ENCODE peak calls at places on chromosomes 11 and 22, in seven cellular contexts. Y is breast epithelium, V is thoracic aorta, O is A549, H is sigmoid colon, N is Peyer's patch, M is cardiac muscle cell. L is an unnamed sample.

GRCh38 chr11:92687724-92688123 is 281.7 kb upstream of the MTNR1B start:
- DNase-seq in N (no peak), H (no peak), M (no peak), O (no peak), V (no peak), Y (no peak), L (no peak)

GRCh38 chr11:107538821-107539220 is 26.7 kb downstream of the ALKBH8 start:
- DNase-seq in H (no peak), N (no peak), V (no peak), Y (no peak), M (no peak), O (no peak), L (no peak)

GRCh38 chr11:45383229-45383628 is 97.1 kb upstream of the SYT13 start:
- DNase-seq in N (no peak), H (no peak), Y (no peak), M (no peak), V (no peak), O (no peak), L (no peak)

GRCh38 chr11:86249307-86250098 is 5.0 kb downstream of the EED start:
- DNase-seq in H (no peak), M (no peak), Y (no peak), O (no peak), V (no peak), N (no peak), L (no peak)

GRCh38 chr11:73716153-73717056 is 44.5 kb downstream of the RAB6A start:
- DNase-seq in M (no peak), Y (no peak), N (no peak), V (no peak), H (no peak), O (peak; percentile 18), L (no peak)

GRCh38 chr11:133403900-133404299 is 128.4 kb downstream of the OPCML start:
- DNase-seq in Y (no peak), M (no peak), H (no peak), V (no peak), O (peak; percentile 6), N (no peak), L (no peak)

GRCh38 chr11:130785376-130786110 is 130.7 kb downstream of the SNX19 start:
- DNase-seq in Y (no peak), V (no peak), H (no peak), N (no peak), M (no peak), O (peak; percentile 30), L (no peak)

GRCh38 chr11:85875505-85875904 is 20.3 kb downstream of the CCDC83 start:
- DNase-seq in V (no peak), M (no peak), O (peak; percentile 56), Y (no peak), H (no peak), N (no peak), L (no peak)

GRCh38 chr11:125075242-125075625 is 12.1 kb downstream of the SLC37A2 start:
- DNase-seq in M (no peak), V (no peak), H (no peak), O (no peak), Y (no peak), N (no peak), L (no peak)

DNA sequence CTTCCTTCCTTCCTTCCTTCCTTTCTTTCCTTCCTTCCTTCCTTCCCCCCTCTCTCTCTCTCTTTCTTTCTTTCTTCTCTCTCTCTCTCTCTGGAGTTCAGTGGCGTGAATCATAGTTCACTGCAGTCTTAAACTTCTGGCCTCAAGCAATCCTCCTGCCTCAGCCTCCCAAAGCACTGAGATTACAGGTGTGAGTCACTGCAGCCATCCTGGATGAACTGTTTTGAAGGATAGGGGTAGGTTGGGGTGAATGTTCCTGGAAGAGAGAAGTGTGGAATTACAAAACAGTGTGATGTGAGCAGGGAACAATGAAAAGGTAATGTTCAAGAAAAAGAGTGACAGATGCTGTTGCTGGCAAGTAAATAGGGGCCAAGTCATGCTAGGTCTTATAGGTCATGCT is 12.4 kb upstream of the PLET1 start:
- DNase-seq in M (no peak), N (no peak), Y (no peak), O (no peak), V (no peak), H (no peak), L (no peak)
- H3K4me1 ChIP-seq in M (no peaks in the 10 kb centered on the region), N (no peaks in the 10 kb centered on the region), Y (no peaks in the 10 kb centered on the region), O (no peaks in the 10 kb centered on the region), V (no peaks in the 10 kb centered on the region), H (no peaks in the 10 kb centered on the region), L (no peaks in the 10 kb centered on the region)

GRCh38 chr11:699753-700152 is 4.1 kb downstream of the TMEM80 start:
- DNase-seq in Y (no peak), V (no peak), M (no peak), N (no peak), H (no peak), O (no peak), L (no peak)

GRCh38 chr11:703515-703914 is 2.5 kb upstream of the EPS8L2 start:
- DNase-seq in V (no peak), M (no peak), N (no peak), Y (no peak), H (no peak), O (no peak), L (no peak)

GRCh38 chr11:704189-704798 is 1.7 kb upstream of the EPS8L2 start:
- DNase-seq in Y (no peak), V (no peak), M (no peak), H (no peak), N (no peak), O (no peak), L (no peak)

GRCh38 chr11:702731-703461 is 3.1 kb upstream of the EPS8L2 start:
- DNase-seq in N (peak; percentile 77), O (no peak), H (peak; percentile 65), Y (peak; percentile 70), M (no peak), V (no peak), L (no peak)

DNA sequence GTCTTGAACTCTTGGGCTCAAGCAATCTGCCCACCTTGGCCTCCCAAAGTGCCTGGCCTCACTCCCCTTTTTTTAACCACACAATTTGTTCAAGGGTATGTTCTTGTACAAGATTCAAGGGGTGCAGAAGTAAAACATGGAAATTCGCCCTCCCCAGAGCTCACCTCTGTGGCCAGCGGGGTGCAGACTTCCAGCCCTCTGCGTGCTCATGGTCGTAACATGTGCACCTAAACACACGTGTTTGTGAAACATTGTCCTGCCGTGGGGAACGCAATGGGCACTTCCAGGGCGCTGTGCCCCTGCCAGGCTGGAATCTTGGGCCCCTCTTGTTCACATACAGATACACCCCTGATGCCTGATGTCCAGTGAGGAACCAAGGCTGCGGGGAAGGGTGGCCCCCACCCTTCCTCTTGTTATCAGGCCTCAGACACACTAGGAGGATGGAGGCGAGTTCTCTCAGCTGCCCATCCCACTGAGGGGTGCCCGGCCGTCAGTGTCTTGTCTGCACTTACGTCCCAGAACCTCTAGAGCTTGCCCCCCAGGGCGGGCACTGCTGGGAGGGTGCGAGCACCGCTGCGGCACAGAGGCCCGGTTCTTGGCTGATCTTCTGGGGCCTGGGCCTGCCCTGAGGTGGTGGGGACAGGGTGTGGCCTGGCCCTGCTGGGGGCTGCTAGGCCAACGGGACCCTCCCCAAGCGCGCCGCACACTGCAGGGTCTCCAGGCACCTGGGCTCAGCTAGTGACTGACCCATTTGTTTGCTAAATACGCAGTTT is 4.1 kb upstream of the EPS8L2 start:
- DNase-seq in N (no peak), V (no peak), O (no peak), H (no peak), Y (no peak), M (no peak), L (no peak)
- H3K4me1 ChIP-seq in N (peaks cover 25% of the 10 kb centered on the region), V (peaks cover 27% of the 10 kb centered on the region), O (peaks cover 47% of the 10 kb centered on the region), H (no peaks in the 10 kb centered on the region), Y (peaks cover 33% of the 10 kb centered on the region), M (peaks cover 6% of the 10 kb centered on the region), L (peaks cover 51% of the 10 kb centered on the region)

DNA sequence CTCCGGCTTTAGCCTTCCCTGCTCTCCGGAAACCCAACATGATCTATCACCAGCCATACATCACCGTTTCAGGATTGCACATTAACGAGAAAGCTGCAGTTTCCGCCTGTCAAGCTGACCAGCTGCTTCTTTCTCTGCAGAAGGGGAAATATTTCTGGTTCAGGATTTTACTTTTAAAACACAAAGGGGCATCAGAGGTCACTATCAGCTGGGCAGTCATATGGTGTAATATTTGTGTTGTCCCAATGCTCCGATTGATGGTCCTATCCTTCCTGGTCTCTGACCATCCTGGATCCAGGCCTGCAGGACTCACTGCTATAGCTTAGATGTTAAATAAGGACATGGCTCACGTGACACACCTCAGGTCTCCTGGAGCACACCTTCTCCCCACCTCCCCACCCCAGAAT is 21.4 kb upstream of the CADM1 start:
- DNase-seq in N (no peak), Y (no peak), O (no peak), H (no peak), V (no peak), M (no peak), L (no peak)
- H3K4me1 ChIP-seq in N (no peaks in the 10 kb centered on the region), Y (no peaks in the 10 kb centered on the region), O (no peaks in the 10 kb centered on the region), H (no peaks in the 10 kb centered on the region), V (no peaks in the 10 kb centered on the region), M (no peaks in the 10 kb centered on the region), L (no peaks in the 10 kb centered on the region)

DNA sequence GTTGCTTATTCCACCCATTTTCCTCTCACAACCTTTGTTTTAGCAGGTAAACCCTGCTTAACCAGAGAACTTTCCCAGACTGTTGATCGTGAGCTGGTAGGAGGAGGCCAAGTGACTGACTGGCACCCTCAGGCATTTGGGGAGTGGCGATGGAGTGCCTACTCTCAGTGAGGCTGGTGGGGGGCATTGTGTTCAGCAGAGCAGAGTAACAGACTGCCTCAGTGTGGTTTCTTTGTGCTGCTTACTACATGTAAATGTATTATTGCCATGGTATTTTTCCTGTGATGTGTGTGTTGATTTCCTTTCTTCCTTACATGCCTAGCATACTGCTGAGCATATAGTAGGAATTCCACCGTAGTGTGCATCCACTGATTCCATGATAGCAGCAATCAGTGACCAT is 2.6 kb downstream of the MARK2 start:
- DNase-seq in N (no peak), V (no peak), M (no peak), H (no peak), O (no peak), Y (peak; percentile 67), L (no peak)
- H3K4me1 ChIP-seq in N (peaks cover 23% of the 10 kb centered on the region), V (peaks cover 17% of the 10 kb centered on the region), M (peaks cover 52% of the 10 kb centered on the region), H (no peaks in the 10 kb centered on the region), O (peaks cover 58% of the 10 kb centered on the region), Y (peaks cover 21% of the 10 kb centered on the region), L (peaks cover 62% of the 10 kb centered on the region)

GRCh38 chr22:46104881-46105493 is 45.3 kb upstream of the PPARA start:
- DNase-seq in Y (no peak), N (no peak), M (no peak), O (peak; percentile 73), H (no peak), V (no peak), L (no peak)
- H3K4me1 ChIP-seq in Y (peaks cover 69% of the 10 kb centered on the region), N (no peaks in the 10 kb centered on the region), M (no peaks in the 10 kb centered on the region), O (peaks cover 96% of the 10 kb centered on the region), H (no peaks in the 10 kb centered on the region), V (peaks cover 69% of the 10 kb centered on the region), L (peaks cover 86% of the 10 kb centered on the region)

GRCh38 chr11:57787205-57787604 is 25.6 kb downstream of the CTNND1 start:
- DNase-seq in O (no peak), N (no peak), M (no peak), V (no peak), H (no peak), Y (no peak), L (no peak)
- H3K4me1 ChIP-seq in O (peaks cover 72% of the 10 kb centered on the region), N (no peaks in the 10 kb centered on the region), M (peaks cover 27% of the 10 kb centered on the region), V (peaks cover 30% of the 10 kb centered on the region), H (no peaks in the 10 kb centered on the region), Y (peaks cover 36% of the 10 kb centered on the region), L (peaks cover 45% of the 10 kb centered on the region)

GRCh38 chr11:122173074-122173450 is 57.0 kb upstream of the BLID start:
- DNase-seq in H (no peak), M (no peak), N (no peak), O (no peak), V (no peak), Y (no peak), L (no peak)
- H3K4me1 ChIP-seq in H (no peaks in the 10 kb centered on the region), M (no peaks in the 10 kb centered on the region), N (no peaks in the 10 kb centered on the region), O (peaks cover 63% of the 10 kb centered on the region), V (peaks cover 13% of the 10 kb centered on the region), Y (no peaks in the 10 kb centered on the region), L (no peaks in the 10 kb centered on the region)